ENCODE peak calls at places on chromosomes 13 and 19, in five cellular contexts. V is breast epithelium, I is A673, G is left ventricle myocardium inferior, R is tibial nerve. U is an unnamed sample.

GRCh38 chr13:19156013-19156825 is 25.4 kb downstream of the TUBA3C start:
- DNase-seq in G (no peak), I (no peak), V (no peak), R (no peak), U (no peak)

GRCh38 chr19:35037716-35038622 is 3.6 kb upstream of the HPN start:
- DNase-seq in G (no peak), I (no peak), V (no peak), R (no peak), U (no peak)

GRCh38 chr19:49767380-49767779 is 579 bp downstream of the AP2A1 start:
- DNase-seq in G (no peak), I (no peak), V (no peak), R (no peak), U (peak)

GRCh38 chr19:37304190-37304883 is 66.6 kb upstream of the ZNF527 start:
- DNase-seq in V (no peak), R (no peak), I (no peak), G (peak), U (peak)

GRCh38 chr13:70088926-70089325 is 18.7 kb upstream of the ATXN8OS start:
- DNase-seq in V (no peak), I (no peak), R (no peak), G (no peak), U (no peak)

GRCh38 chr19:42111384-42111783 is 20.9 kb downstream of the POU2F2 start:
- DNase-seq in G (no peak), R (no peak), V (no peak), I (no peak), U (no peak)

GRCh38 chr13:57627663-57628062 is 3.9 kb upstream of the PCDH17 start:
- DNase-seq in V (no peak), R (no peak), G (no peak), I (peak), U (no peak)

GRCh38 chr19:29860492-29860891 is 48.7 kb downstream of the CCNE1 start:
- DNase-seq in I (peak), G (no peak), V (no peak), R (no peak), U (peak)

GRCh38 chr13:75855847-75856246 is 219.7 kb downstream of the LMO7 start:
- DNase-seq in V (no peak), I (no peak), G (no peak), R (no peak), U (no peak)

GRCh38 chr13:48561461-48562224 is 28.8 kb upstream of the RCBTB2 start:
- DNase-seq in R (no peak), V (no peak), G (no peak), I (peak), U (no peak)

GRCh38 chr13:48562296-48563066 is 29.6 kb upstream of the RCBTB2 start:
- DNase-seq in V (no peak), G (no peak), R (no peak), I (no peak), U (no peak)

GRCh38 chr13:48563611-48564010 is 30.7 kb upstream of the RCBTB2 start:
- DNase-seq in G (no peak), I (no peak), R (no peak), V (no peak), U (no peak)

GRCh38 chr13:48560657-48561337 is 27.9 kb upstream of the RCBTB2 start:
- DNase-seq in I (no peak), V (no peak), G (no peak), R (no peak), U (no peak)

GRCh38 chr13:48564046-48564445 is 31.2 kb upstream of the RCBTB2 start:
- DNase-seq in R (no peak), V (no peak), G (no peak), I (peak), U (no peak)
- H3K27ac ChIP-seq in R (no peak), V (no peak), G (peak), I (no peak), U (no peak)

DNA sequence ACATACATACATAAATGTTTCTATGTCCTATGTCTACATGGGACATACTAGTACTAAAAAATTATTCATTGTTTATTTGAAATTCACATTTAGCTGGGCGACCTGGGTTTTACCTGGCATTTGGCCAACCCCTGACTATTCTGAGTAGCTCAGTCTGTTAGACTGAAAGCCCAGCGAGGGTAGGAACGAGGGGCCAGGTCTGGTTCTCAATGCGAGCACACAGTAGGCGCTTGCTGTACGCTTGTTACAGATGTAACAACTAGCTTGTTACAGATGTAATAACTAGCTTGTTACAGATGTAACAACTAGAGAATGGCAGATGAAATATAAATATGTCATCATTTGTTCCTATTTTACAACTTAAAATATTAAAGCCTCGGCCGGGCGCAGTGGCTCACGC is 920 bp upstream of the ANO8 start:
- DNase-seq in I (no peak), R (no peak), V (no peak), G (no peak), U (peak)
- H3K27ac ChIP-seq in I (peak), R (no peak), V (no peak), G (peak), U (no peak)

DNA sequence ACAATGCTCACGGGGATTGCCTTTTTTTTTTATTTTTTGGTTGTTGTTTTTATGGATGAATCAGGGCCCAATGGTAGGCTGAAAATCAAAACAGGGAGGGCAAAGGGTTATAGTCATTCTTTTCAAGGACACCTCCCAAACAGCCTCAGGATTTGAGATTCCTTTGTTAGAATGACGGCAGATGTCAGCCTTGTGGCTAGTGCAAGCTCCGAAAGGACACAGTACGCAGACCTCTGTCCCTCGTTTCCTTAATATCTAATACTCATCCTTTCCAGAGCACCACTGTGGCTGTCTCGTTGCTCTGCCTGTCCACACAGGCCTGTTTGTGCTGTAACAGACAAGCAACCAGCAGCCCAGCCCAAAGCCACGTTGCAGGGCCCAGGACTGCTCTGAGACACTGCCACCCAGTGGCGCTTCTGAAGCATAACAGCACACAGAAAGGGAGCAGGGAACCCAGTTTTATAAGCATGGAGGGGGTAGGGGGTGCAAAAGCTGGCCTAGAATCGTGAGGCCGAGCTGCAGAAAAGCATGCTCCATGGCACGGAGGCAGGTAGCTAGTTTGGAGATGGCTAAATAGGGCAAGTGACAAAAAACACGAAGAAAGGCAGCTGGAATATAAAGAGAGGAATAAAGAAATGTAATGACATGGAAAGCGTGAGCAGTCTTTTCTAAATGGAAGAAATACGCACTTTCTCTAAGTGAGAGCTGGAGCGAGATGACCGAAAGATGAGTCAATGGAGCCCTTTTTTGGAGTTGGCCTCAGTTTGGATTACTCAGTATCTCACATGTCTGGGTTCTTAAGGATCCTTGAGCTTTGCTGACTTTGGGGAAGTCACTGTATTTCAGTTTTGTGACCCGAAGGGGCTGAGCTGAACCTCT is 40.7 kb upstream of the MEDAG start:
- DNase-seq in I (peak), V (peak), R (peak), G (peak), U (peak)
- H3K27ac ChIP-seq in I (no peak), V (peak), R (peak), G (peak), U (peak)

GRCh38 chr13:23579886-23580706 is 9.9 kb downstream of the TNFRSF19 start:
- DNase-seq in I (no peak), R (no peak), G (no peak), V (no peak), U (no peak)
- H3K27ac ChIP-seq in I (no peak), R (no peak), G (peak), V (peak), U (no peak)

GRCh38 chr19:43622956-43623355 is 3.5 kb upstream of the ZNF428 start:
- DNase-seq in V (no peak), G (no peak), R (no peak), I (no peak), U (no peak)

GRCh38 chr19:43620061-43621001 is 902 bp upstream of the ZNF428 start:
- DNase-seq in G (no peak), R (no peak), I (no peak), V (no peak), U (no peak)

GRCh38 chr19:43619262-43620060 is at the start of gene ZNF428:
- DNase-seq in V (peak), R (peak), I (peak), G (peak), U (peak)

GRCh38 chr19:43623889-43624670 is 4.7 kb upstream of the ZNF428 start:
- DNase-seq in G (no peak), V (no peak), R (no peak), I (no peak), U (peak)

GRCh38 chr19:43622070-43622469 is 2.6 kb upstream of the ZNF428 start:
- DNase-seq in I (no peak), V (no peak), R (no peak), G (no peak), U (no peak)
- H3K27ac ChIP-seq in I (no peak), V (no peak), R (no peak), G (no peak), U (no peak)

GRCh38 chr19:39679791-39680168 is 24.1 kb downstream of the LGALS16 start:
- DNase-seq in V (no peak), R (no peak), G (no peak), I (no peak), U (no peak)

GRCh38 chr19:39677931-39678889 is 22.5 kb downstream of the LGALS16 start:
- DNase-seq in R (no peak), V (peak), G (no peak), I (no peak), U (no peak)

GRCh38 chr19:39679056-39679790 is 23.5 kb downstream of the LGALS16 start:
- DNase-seq in R (no peak), V (no peak), G (no peak), I (no peak), U (no peak)

GRCh38 chr19:39672473-39672872 is 16.8 kb downstream of the LGALS16 start:
- DNase-seq in V (no peak), I (no peak), G (no peak), R (no peak), U (no peak)

GRCh38 chr19:39676004-39676403 is 20.3 kb downstream of the LGALS16 start:
- DNase-seq in R (no peak), G (no peak), V (no peak), I (no peak), U (no peak)
- H3K27ac ChIP-seq in R (no peak), G (no peak), V (no peak), I (no peak), U (no peak)

GRCh38 chr19:2332341-2333026 is 4.0 kb downstream of the SPPL2B start:
- DNase-seq in V (no peak), G (peak), I (peak), R (no peak), U (no peak)

GRCh38 chr19:2333027-2333806 is 4.7 kb downstream of the SPPL2B start:
- DNase-seq in R (no peak), I (no peak), G (no peak), V (no peak), U (no peak)

GRCh38 chr19:2334426-2334825 is 5.9 kb downstream of the SPPL2B start:
- DNase-seq in G (no peak), I (no peak), R (no peak), V (no peak), U (no peak)

GRCh38 chr19:2334986-2335846 is 6.7 kb downstream of the SPPL2B start:
- DNase-seq in V (no peak), R (no peak), I (no peak), G (no peak), U (no peak)

DNA sequence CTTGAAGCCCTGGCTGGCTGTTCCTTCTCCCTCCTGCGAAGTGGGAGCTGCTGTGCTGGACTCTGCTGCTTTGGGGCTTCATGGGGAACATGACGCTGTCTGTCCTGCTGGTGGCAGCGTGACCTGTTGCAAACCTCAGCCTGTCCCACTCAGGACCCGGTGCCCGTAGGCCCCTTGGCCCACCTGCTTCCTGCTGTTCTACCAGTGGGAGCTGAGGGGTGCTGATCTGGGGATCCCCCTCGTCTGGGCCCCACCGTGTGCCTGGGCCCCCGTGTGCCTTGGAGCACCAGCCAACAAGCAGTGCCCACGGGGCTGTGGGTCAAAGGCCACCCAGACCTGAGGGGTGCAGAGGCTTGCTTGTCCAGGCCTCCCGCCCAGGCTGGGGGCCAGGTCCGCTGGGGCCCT is 5.3 kb downstream of the SPPL2B start:
- DNase-seq in R (no peak), G (no peak), V (no peak), I (no peak), U (no peak)
- H3K27ac ChIP-seq in R (no peak), G (no peak), V (peak), I (no peak), U (peak)

DNA sequence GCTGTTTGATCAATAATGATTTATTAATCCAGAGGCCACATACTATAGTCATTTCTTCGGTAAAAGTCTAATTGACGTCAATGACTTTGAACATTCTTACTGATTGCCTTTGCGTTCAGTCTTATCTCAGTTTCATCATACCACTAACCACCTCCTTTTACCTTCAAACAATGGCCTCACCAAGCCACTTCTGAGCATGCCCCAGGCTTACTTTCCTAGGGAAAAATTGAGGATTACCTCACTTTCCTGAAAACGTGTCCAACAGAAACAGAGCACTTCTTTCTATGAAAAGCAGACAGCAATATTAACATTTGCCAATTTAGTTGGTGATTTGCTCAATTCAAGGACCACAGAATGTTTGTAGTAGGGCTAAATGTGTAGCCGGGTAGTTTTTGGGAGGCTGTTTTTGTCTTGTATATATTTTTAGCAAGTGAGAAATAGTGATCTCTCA is 157.6 kb downstream of the KLF5 start:
- DNase-seq in G (no peak), I (no peak), R (no peak), V (no peak), U (no peak)
- H3K27ac ChIP-seq in G (no peak), I (no peak), R (no peak), V (peak), U (no peak)

GRCh38 chr19:32870981-32871451 is 1.4 kb upstream of the SLC7A9 start:
- DNase-seq in V (no peak), I (no peak), R (no peak), G (no peak), U (no peak)

GRCh38 chr19:32868206-32868950 is 1.2 kb downstream of the SLC7A9 start:
- DNase-seq in V (no peak), R (no peak), G (no peak), I (no peak), U (no peak)

GRCh38 chr19:32872391-32872790 is 2.8 kb upstream of the SLC7A9 start:
- DNase-seq in R (no peak), G (no peak), I (no peak), V (no peak), U (no peak)

GRCh38 chr19:32870154-32870573 is 597 bp upstream of the SLC7A9 start:
- DNase-seq in I (no peak), V (no peak), G (no peak), R (no peak), U (peak)

DNA sequence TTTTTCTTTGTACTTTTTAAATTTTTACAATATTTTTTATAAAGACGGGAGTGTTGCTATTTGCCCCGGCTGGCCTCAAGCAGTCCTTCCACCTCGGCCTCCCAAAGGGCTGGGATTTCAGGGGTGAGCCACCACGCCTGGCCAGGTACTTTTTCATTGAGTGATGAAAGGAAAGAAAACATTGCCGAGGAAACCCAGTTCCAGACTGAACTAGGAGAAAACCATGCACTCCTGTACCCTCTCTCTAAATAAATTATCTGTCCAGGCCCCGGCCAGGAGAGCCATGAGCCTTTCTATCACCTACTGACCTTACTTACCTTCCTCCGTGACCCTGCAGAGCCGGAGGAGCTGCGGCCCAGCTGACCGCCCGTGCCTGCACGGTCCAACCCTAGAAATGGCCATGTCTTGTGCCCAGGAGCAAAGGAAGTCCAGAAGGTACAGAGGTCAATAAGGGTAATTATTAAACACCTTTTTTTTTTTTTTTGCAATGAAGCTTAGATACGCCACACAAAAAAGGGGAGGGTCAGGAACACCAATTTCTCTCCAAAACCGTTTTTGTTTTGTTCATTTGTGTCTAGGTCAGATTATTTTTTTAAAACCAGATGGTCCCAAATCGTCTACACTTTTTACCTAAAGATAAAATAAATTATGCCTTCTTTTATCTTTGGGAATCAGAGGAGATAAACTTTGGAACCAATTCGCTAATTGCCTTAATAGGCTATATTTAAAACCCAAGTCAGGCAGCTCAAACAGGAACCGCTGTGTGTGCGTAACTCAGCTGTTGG is at the start of gene SLC7A9:
- DNase-seq in I (no peak), G (no peak), R (no peak), V (no peak), U (no peak)
- H3K27ac ChIP-seq in I (no peak), G (no peak), R (no peak), V (no peak), U (no peak)

GRCh38 chr19:53868091-53868891 is 608 bp downstream of the MYADM start:
- DNase-seq in V (peak), I (peak), G (peak), R (no peak), U (peak)
- H3K27ac ChIP-seq in V (peak), I (peak), G (peak), R (peak), U (peak)